ENCODE peak calls at places on chromosomes 2 and 18, in eight cellular contexts. R is sigmoid colon, S is GM12878, Q is fibroblast of lung, Z is endodermal cell, C is left ventricle myocardium inferior, F is psoas muscle, J is thoracic aorta. D is an unnamed sample.

GRCh38 chr2:25558262-25558661 is 115.1 kb downstream of the DTNB start:
- DNase-seq in R (no peak), S (peak; percentile 75), Q (peak; percentile 92), Z (no peak), C (no peak), F (no peak), J (no peak), D (no peak)

GRCh38 chr2:25817006-25817405 is 61.3 kb downstream of the ASXL2 start:
- DNase-seq in R (no peak), S (no peak), Q (no peak), Z (no peak), C (no peak), F (no peak), J (no peak), D (no peak)

GRCh38 chr2:239882335-239882734 is 142.8 kb downstream of the NDUFA10 start:
- DNase-seq in R (no peak), S (no peak), Q (peak; percentile 9), Z (peak; percentile 93), C (no peak), F (no peak), J (no peak), D (peak; percentile 55)

GRCh38 chr2:213868526-213868925 is 542.3 kb upstream of the VWC2L start:
- DNase-seq in R (no peak), S (no peak), Q (no peak), Z (no peak), C (no peak), F (no peak), J (no peak), D (no peak)

GRCh38 chr2:102432386-102432785 is 9.4 kb downstream of the IL18RAP start:
- DNase-seq in R (no peak), S (no peak), Q (no peak), Z (no peak), C (no peak), F (no peak), J (no peak), D (no peak)

GRCh38 chr2:231642631-231643493 is 50.2 kb downstream of the TEX44 start:
- DNase-seq in R (peak; percentile 95), S (peak; percentile 63), Q (peak; percentile 96), Z (no peak), C (peak; percentile 86), F (peak; percentile 89), J (peak; percentile 85), D (peak; percentile 50)

GRCh38 chr2:192500550-192501200 is 305.9 kb upstream of the TMEFF2 start:
- DNase-seq in R (no peak), S (peak; percentile 3), Q (peak; percentile 96), Z (no peak), C (no peak), F (no peak), J (no peak), D (no peak)

GRCh38 chr18:68147728-68148127 is 567.2 kb downstream of the TMX3 start:
- DNase-seq in R (no peak), S (no peak), Q (peak; percentile 13), Z (no peak), C (no peak), F (no peak), J (no peak), D (no peak)

GRCh38 chr2:22999951-23000350 is 385.0 kb upstream of the KLHL29 start:
- DNase-seq in R (no peak), S (no peak), Q (no peak), Z (no peak), C (no peak), F (no peak), J (no peak), D (no peak)

GRCh38 chr2:175234650-175235049 is 53.1 kb upstream of the ATP5MC3 start:
- DNase-seq in R (no peak), S (no peak), Q (no peak), Z (no peak), C (no peak), F (no peak), J (no peak), D (no peak)

GRCh38 chr18:51135361-51135760 is 62.1 kb downstream of the MEX3C start:
- DNase-seq in R (no peak), S (no peak), Q (peak; percentile 35), Z (no peak), C (no peak), F (no peak), J (no peak), D (no peak)

GRCh38 chr2:7670905-7671304 is 753.7 kb downstream of the RNF144A start:
- DNase-seq in R (no peak), S (no peak), Q (no peak), Z (no peak), C (no peak), F (no peak), J (no peak), D (no peak)

GRCh38 chr2:239265681-239266435 is 135.0 kb downstream of the HDAC4 start:
- DNase-seq in R (peak; percentile 65), S (no peak), Q (no peak), Z (no peak), C (no peak), F (no peak), J (no peak), D (no peak)

GRCh38 chr2:80073134-80073561 is 231.4 kb downstream of the LRRTM1 start:
- DNase-seq in R (no peak), S (peak; percentile 3), Q (peak; percentile 42), Z (peak; percentile 78), C (no peak), F (no peak), J (no peak), D (peak; percentile 22)

GRCh38 chr2:95024960-95025405 is 525 bp upstream of the MAL start:
- DNase-seq in R (no peak), S (no peak), Q (no peak), Z (peak; percentile 71), C (no peak), F (no peak), J (no peak), D (no peak)

GRCh38 chr2:31322376-31322775 is 88.4 kb downstream of the EHD3 start:
- DNase-seq in R (no peak), S (no peak), Q (peak; percentile 20), Z (no peak), C (peak; percentile 31), F (no peak), J (no peak), D (no peak)

DNA sequence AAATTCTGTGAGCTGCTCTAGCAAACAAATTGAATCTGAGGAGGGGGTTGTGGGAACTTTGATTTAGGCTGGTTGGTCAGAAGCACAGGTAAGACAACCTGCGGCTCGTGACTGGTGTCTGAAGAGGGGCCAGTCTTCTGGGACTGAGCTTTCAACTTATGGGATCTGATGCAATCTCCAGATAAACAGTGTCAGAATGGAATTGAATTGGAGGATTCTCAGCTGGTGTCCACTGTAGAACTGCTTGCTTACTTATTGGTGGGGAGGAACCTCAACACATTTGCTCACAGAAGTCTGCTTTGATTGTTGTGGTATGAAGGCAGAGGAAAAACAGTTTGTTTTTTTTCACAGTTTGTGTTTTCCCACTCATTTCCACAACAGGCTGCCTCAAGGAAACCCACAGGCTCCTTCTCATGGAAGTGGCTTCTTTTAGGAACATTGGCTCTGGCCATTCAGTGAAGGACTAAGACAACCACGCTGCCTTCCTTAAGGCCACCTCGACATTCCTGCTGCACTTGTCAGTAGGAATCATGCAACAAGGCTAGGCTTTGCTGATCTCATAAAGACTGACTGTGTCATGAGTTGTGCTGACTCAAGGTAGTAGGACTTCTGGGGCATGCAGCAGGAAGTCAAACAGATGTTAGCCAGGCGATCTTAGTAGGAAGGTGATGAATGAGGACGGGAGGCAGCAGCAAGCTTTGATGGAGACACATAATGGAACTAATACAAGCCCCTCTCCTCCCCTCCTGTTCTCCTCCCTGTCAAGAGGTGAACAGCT is 104.8 kb downstream of the TSN start:
- DNase-seq in R (no peak), S (no peak), Q (peak; percentile 50), Z (no peak), C (no peak), F (no peak), J (no peak), D (no peak)
- H3K4me3 ChIP-seq in R (no peak overlapping the region), S (no peak overlapping the region), Q (no peak overlapping the region), Z (no peak overlapping the region), C (no peak overlapping the region), F (no peak overlapping the region), J (no peak overlapping the region), D (no peak overlapping the region)

GRCh38 chr18:25349926-25350560 is 1.9 kb downstream of the ZNF521 start:
- DNase-seq in R (peak; percentile 68), S (no peak), Q (peak; percentile 31), Z (no peak), C (peak; percentile 42), F (peak; percentile 42), J (no peak), D (no peak)
- H3K4me3 ChIP-seq in R (peak overlapping the region; percentile 56), S (peak overlapping the region; percentile 63), Q (peak overlapping the region; percentile 91), Z (peak overlapping the region; percentile 90), C (peak overlapping the region; percentile 81), F (peak overlapping the region; percentile 88), J (peak overlapping the region; percentile 92), D (peak overlapping the region; percentile 48)

DNA sequence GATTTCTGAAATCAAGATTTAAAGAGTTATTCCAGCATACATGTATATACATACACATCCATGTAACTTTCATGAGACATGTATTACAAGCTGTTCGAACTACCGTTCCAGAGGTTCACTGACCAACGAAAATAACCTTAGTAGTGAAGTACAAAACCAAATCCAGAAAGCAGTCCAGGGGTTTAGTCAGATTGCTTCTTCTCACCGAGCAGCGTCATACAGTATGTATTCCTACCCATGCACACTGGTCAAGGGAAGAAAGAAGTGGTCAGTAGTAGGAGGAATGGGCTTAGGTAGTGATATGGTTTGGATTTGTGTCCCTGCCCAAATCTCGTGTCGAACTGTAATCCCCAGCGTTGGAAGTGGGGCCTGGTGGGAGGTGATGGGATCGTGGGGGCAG is 45.3 kb downstream of the E2F6 start:
- DNase-seq in R (no peak), S (no peak), Q (no peak), Z (no peak), C (no peak), F (no peak), J (no peak), D (no peak)
- H3K4me3 ChIP-seq in R (no peak overlapping the region), S (no peak overlapping the region), Q (no peak overlapping the region), Z (no peak overlapping the region), C (no peak overlapping the region), F (peak overlapping the region; percentile 41), J (no peak overlapping the region), D (no peak overlapping the region)

GRCh38 chr2:43407826-43408783 is 181.7 kb upstream of the ZFP36L2 start:
- DNase-seq in R (no peak), S (peak; percentile 76), Q (peak; percentile 41), Z (no peak), C (no peak), F (no peak), J (no peak), D (no peak)
- H3K4me3 ChIP-seq in R (no peak overlapping the region), S (no peak overlapping the region), Q (no peak overlapping the region), Z (no peak overlapping the region), C (no peak overlapping the region), F (no peak overlapping the region), J (no peak overlapping the region), D (no peak overlapping the region)

GRCh38 chr18:11574545-11574944 is 34.9 kb upstream of the SLC35G4 start:
- DNase-seq in R (no peak), S (no peak), Q (no peak), Z (no peak), C (no peak), F (no peak), J (no peak), D (no peak)
- H3K4me3 ChIP-seq in R (no peak overlapping the region), S (no peak overlapping the region), Q (no peak overlapping the region), Z (no peak overlapping the region), C (no peak overlapping the region), F (no peak overlapping the region), J (no peak overlapping the region), D (no peak overlapping the region)